ENCODE peak calls at places on chromosome 17, in five cellular contexts. One of them, this sample, is unnamed.
A peak's percentile ranks its signal among the peaks of the same experiment; 100 is the strongest.

GRCh38 chr17:676965-677364 is 37.7 kb downstream of the VPS53 start:
- DNase-seq in pancreas: no peak
- DNase-seq in H1: no peak
- DNase-seq in tibial nerve: no peak
- DNase-seq in uterus: no peak
- DNase-seq in this sample: no peak

GRCh38 chr17:19239544-19239943 is 2.4 kb downstream of the EPN2 start:
- DNase-seq in pancreas: no peak
- DNase-seq in H1: no peak
- DNase-seq in tibial nerve: no peak
- DNase-seq in uterus: no peak
- DNase-seq in this sample: no peak

GRCh38 chr17:82440991-82441627 is 9.4 kb downstream of the CYBC1 start:
- DNase-seq in pancreas: no peak
- DNase-seq in H1: no peak
- DNase-seq in tibial nerve: no peak
- DNase-seq in uterus: no peak
- DNase-seq in this sample: no peak

GRCh38 chr17:42025191-42025579 is 5.3 kb downstream of the NKIRAS2 start:
- DNase-seq in pancreas: no peak
- DNase-seq in H1: no peak
- DNase-seq in tibial nerve: no peak
- DNase-seq in uterus: no peak
- DNase-seq in this sample: no peak

GRCh38 chr17:44862278-44862914 is 14.7 kb downstream of the HIGD1B start:
- DNase-seq in pancreas: no peak
- DNase-seq in H1: no peak
- DNase-seq in tibial nerve: no peak
- DNase-seq in uterus: no peak
- DNase-seq in this sample: no peak

GRCh38 chr17:34252138-34252889 is 2.8 kb upstream of the CCL2 start:
- DNase-seq in pancreas: peak; percentile 80
- DNase-seq in H1: no peak
- DNase-seq in tibial nerve: peak; percentile 97
- DNase-seq in uterus: peak; percentile 94
- DNase-seq in this sample: no peak

GRCh38 chr17:83137523-83137922 is 58.1 kb downstream of the METRNL start:
- DNase-seq in pancreas: no peak
- DNase-seq in H1: no peak
- DNase-seq in tibial nerve: no peak
- DNase-seq in uterus: no peak
- DNase-seq in this sample: no peak

GRCh38 chr17:61261001-61261587 is 138.5 kb upstream of the TBX2 start:
- DNase-seq in pancreas: no peak
- DNase-seq in H1: no peak
- DNase-seq in tibial nerve: no peak
- DNase-seq in uterus: no peak
- DNase-seq in this sample: no peak

GRCh38 chr17:66006654-66007053 is 185.3 kb downstream of the CEP112 start:
- DNase-seq in pancreas: no peak
- DNase-seq in H1: no peak
- DNase-seq in tibial nerve: no peak
- DNase-seq in uterus: no peak
- DNase-seq in this sample: no peak

GRCh38 chr17:75268931-75269330 is 2.1 kb downstream of the MIF4GD start:
- DNase-seq in pancreas: no peak
- DNase-seq in H1: no peak
- DNase-seq in tibial nerve: no peak
- DNase-seq in uterus: no peak
- DNase-seq in this sample: no peak

GRCh38 chr17:32331243-32332040 is 10.5 kb downstream of the C17orf75 start:
- DNase-seq in pancreas: no peak
- DNase-seq in H1: no peak
- DNase-seq in tibial nerve: no peak
- DNase-seq in uterus: no peak
- DNase-seq in this sample: no peak

GRCh38 chr17:79738643-79739042 is 7.9 kb downstream of the ENPP7 start:
- DNase-seq in pancreas: no peak
- DNase-seq in H1: no peak
- DNase-seq in tibial nerve: no peak
- DNase-seq in uterus: no peak
- DNase-seq in this sample: no peak

GRCh38 chr17:60354223-60354622 is 37.7 kb downstream of the USP32 start:
- DNase-seq in pancreas: no peak
- DNase-seq in H1: no peak
- DNase-seq in tibial nerve: peak; percentile 11
- DNase-seq in uterus: no peak
- DNase-seq in this sample: no peak

GRCh38 chr17:28916302-28916934 is 13.5 kb upstream of the DHRS13 start:
- DNase-seq in pancreas: peak; percentile 52
- DNase-seq in H1: no peak
- DNase-seq in tibial nerve: peak; percentile 50
- DNase-seq in uterus: no peak
- DNase-seq in this sample: peak; percentile 44

GRCh38 chr17:52124993-52125392 is 33.5 kb downstream of the CA10 start:
- DNase-seq in pancreas: no peak
- DNase-seq in H1: no peak
- DNase-seq in tibial nerve: no peak
- DNase-seq in uterus: no peak
- DNase-seq in this sample: no peak

GRCh38 chr17:41982026-41982989 is 15.7 kb downstream of the CNP start:
- DNase-seq in pancreas: no peak
- DNase-seq in H1: no peak
- DNase-seq in tibial nerve: no peak
- DNase-seq in uterus: no peak
- DNase-seq in this sample: no peak

GRCh38 chr17:82860606-82861392 is 21.0 kb upstream of the ZNF750 start:
- DNase-seq in pancreas: no peak
- DNase-seq in H1: no peak
- DNase-seq in tibial nerve: no peak
- DNase-seq in uterus: no peak
- DNase-seq in this sample: no peak

GRCh38 chr17:71402661-71403141 is 718.1 kb upstream of the SOX9 start:
- DNase-seq in pancreas: no peak
- DNase-seq in H1: no peak
- DNase-seq in tibial nerve: no peak
- DNase-seq in uterus: no peak
- DNase-seq in this sample: no peak

GRCh38 chr17:571224-571623 is 143.4 kb downstream of the VPS53 start:
- DNase-seq in pancreas: no peak
- DNase-seq in H1: no peak
- DNase-seq in tibial nerve: no peak
- DNase-seq in uterus: no peak
- DNase-seq in this sample: no peak

GRCh38 chr17:18181358-18181757 is 2.3 kb upstream of the ALKBH5 start:
- DNase-seq in pancreas: no peak
- DNase-seq in H1: no peak
- DNase-seq in tibial nerve: no peak
- DNase-seq in uterus: peak; percentile 76
- DNase-seq in this sample: no peak

GRCh38 chr17:19237389-19238166 is 412 bp downstream of the EPN2 start:
- DNase-seq in pancreas: peak; percentile 66
- DNase-seq in H1: peak; percentile 84
- DNase-seq in tibial nerve: no peak
- DNase-seq in uterus: peak; percentile 61
- DNase-seq in this sample: no peak

GRCh38 chr17:73262676-73263642 is 1.3 kb upstream of the CPSF4L start:
- DNase-seq in pancreas: peak; percentile 37
- DNase-seq in H1: peak; percentile 73
- DNase-seq in tibial nerve: no peak
- DNase-seq in uterus: no peak
- DNase-seq in this sample: no peak

GRCh38 chr17:29591737-29592624 is 951 bp upstream of the ANKRD13B start:
- DNase-seq in pancreas: peak; percentile 88
- DNase-seq in H1: peak; percentile 100
- DNase-seq in tibial nerve: peak; percentile 85
- DNase-seq in uterus: peak; percentile 89
- DNase-seq in this sample: peak; percentile 72

GRCh38 chr17:46135879-46136562 is 57.2 kb downstream of the KANSL1 start:
- DNase-seq in pancreas: no peak
- DNase-seq in H1: no peak
- DNase-seq in tibial nerve: no peak
- DNase-seq in uterus: no peak
- DNase-seq in this sample: no peak

GRCh38 chr17:15510361-15510760 is 42.9 kb upstream of the CDRT4 start:
- DNase-seq in pancreas: no peak
- DNase-seq in H1: no peak
- DNase-seq in tibial nerve: no peak
- DNase-seq in uterus: no peak
- DNase-seq in this sample: no peak

GRCh38 chr17:63702223-63702577 is 2.3 kb upstream of the LIMD2 start:
- DNase-seq in pancreas: no peak
- DNase-seq in H1: no peak
- DNase-seq in tibial nerve: no peak
- DNase-seq in uterus: no peak
- DNase-seq in this sample: peak; percentile 70

GRCh38 chr17:1779571-1780074 is 17.8 kb downstream of the SERPINF1 start:
- DNase-seq in pancreas: peak; percentile 38
- DNase-seq in H1: no peak
- DNase-seq in tibial nerve: peak; percentile 97
- DNase-seq in uterus: peak; percentile 91
- DNase-seq in this sample: no peak

GRCh38 chr17:14197582-14197981 is 39.1 kb downstream of the CDRT15 start:
- DNase-seq in pancreas: no peak
- DNase-seq in H1: no peak
- DNase-seq in tibial nerve: no peak
- DNase-seq in uterus: no peak
- DNase-seq in this sample: peak; percentile 39

GRCh38 chr17:35607239-35607817 is 20.2 kb downstream of the AP2B1 start:
- DNase-seq in pancreas: no peak
- DNase-seq in H1: no peak
- DNase-seq in tibial nerve: no peak
- DNase-seq in uterus: no peak
- DNase-seq in this sample: no peak

GRCh38 chr17:20096430-20096829 is 87.3 kb downstream of the SPECC1 start:
- DNase-seq in pancreas: no peak
- DNase-seq in H1: peak; percentile 32
- DNase-seq in tibial nerve: no peak
- DNase-seq in uterus: no peak
- DNase-seq in this sample: no peak

GRCh38 chr17:57068222-57068658 is 16.8 kb upstream of the AKAP1 start:
- DNase-seq in pancreas: no peak
- DNase-seq in H1: no peak
- DNase-seq in tibial nerve: no peak
- DNase-seq in uterus: no peak
- DNase-seq in this sample: no peak

GRCh38 chr17:74288785-74289184 is 14.8 kb downstream of the DNAI2 start:
- DNase-seq in pancreas: no peak
- DNase-seq in H1: no peak
- DNase-seq in tibial nerve: no peak
- DNase-seq in uterus: no peak
- DNase-seq in this sample: no peak

GRCh38 chr17:14299261-14300093 is 1.4 kb upstream of the HS3ST3B1 start:
- DNase-seq in pancreas: no peak
- DNase-seq in H1: peak; percentile 79
- DNase-seq in tibial nerve: no peak
- DNase-seq in uterus: no peak
- DNase-seq in this sample: no peak

GRCh38 chr17:41527076-41528023 is 758 bp downstream of the KRT19 start:
- DNase-seq in pancreas: peak; percentile 38
- DNase-seq in H1: peak; percentile 73
- DNase-seq in tibial nerve: no peak
- DNase-seq in uterus: peak; percentile 57
- DNase-seq in this sample: no peak

GRCh38 chr17:58327363-58328194 is 1.0 kb downstream of the TSPOAP1 start:
- DNase-seq in pancreas: no peak
- DNase-seq in H1: no peak
- DNase-seq in tibial nerve: no peak
- DNase-seq in uterus: no peak
- DNase-seq in this sample: no peak

GRCh38 chr17:58329808-58330543 is 1.4 kb upstream of the TSPOAP1 start:
- DNase-seq in pancreas: no peak
- DNase-seq in H1: no peak
- DNase-seq in tibial nerve: no peak
- DNase-seq in uterus: no peak
- DNase-seq in this sample: no peak

GRCh38 chr17:58326609-58327341 is 1.8 kb downstream of the TSPOAP1 start:
- DNase-seq in pancreas: no peak
- DNase-seq in H1: no peak
- DNase-seq in tibial nerve: no peak
- DNase-seq in uterus: no peak
- DNase-seq in this sample: no peak

GRCh38 chr17:58329035-58329807 is 626 bp upstream of the TSPOAP1 start:
- DNase-seq in pancreas: no peak
- DNase-seq in H1: peak; percentile 69
- DNase-seq in tibial nerve: no peak
- DNase-seq in uterus: no peak
- DNase-seq in this sample: peak; percentile 90

GRCh38 chr17:58328195-58329034 is at the start of gene TSPOAP1:
- DNase-seq in pancreas: no peak
- DNase-seq in H1: peak; percentile 84
- DNase-seq in tibial nerve: no peak
- DNase-seq in uterus: no peak
- DNase-seq in this sample: peak; percentile 77
- H3K27ac ChIP-seq in pancreas: no peak within 1 kb of the TSS
- H3K27ac ChIP-seq in H1: no peak within 1 kb of the TSS
- H3K27ac ChIP-seq in tibial nerve: no peak within 1 kb of the TSS
- H3K27ac ChIP-seq in uterus: no peak within 1 kb of the TSS
- H3K27ac ChIP-seq in this sample: peak within 1 kb of the TSS; percentile 48

GRCh38 chr17:40173091-40173777 is 4.0 kb upstream of the RAPGEFL1 start:
- DNase-seq in pancreas: no peak
- DNase-seq in H1: no peak
- DNase-seq in tibial nerve: no peak
- DNase-seq in uterus: no peak
- DNase-seq in this sample: no peak
- TF ChIP-seq CTCF in pancreas: no peak
- TF ChIP-seq CTCF in H1: no peak
- TF ChIP-seq CTCF in tibial nerve: no peak
- TF ChIP-seq CTCF in uterus: no peak
- TF ChIP-seq CTCF in this sample: no peak

DNA sequence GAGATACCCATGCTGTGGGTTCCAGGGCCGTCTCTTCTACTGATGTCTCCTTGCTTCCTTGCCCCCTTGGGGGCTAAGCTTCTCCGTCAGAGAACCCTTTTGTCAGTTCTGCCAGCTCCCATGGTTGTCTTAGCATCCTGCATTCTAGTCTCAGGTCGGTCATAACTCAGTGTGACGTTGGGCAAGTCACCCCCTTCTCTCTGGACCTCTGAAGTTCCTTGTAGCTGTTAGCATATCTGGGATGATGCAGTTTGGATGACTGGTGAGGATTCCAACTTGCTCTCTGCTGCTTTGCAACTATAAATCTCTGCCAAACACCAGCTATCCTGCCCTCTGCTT is 8.9 kb upstream of the MYL4 start:
- DNase-seq in pancreas: no peak
- DNase-seq in H1: no peak
- DNase-seq in tibial nerve: no peak
- DNase-seq in uterus: no peak
- DNase-seq in this sample: no peak
- H3K27ac ChIP-seq in pancreas: peak overlapping the region; percentile 5
- H3K27ac ChIP-seq in H1: no peak overlapping the region
- H3K27ac ChIP-seq in tibial nerve: no peak overlapping the region
- H3K27ac ChIP-seq in uterus: no peak overlapping the region
- H3K27ac ChIP-seq in this sample: no peak overlapping the region

GRCh38 chr17:17131876-17132275 is 74.3 kb downstream of the PLD6 start:
- DNase-seq in pancreas: no peak
- DNase-seq in H1: no peak
- DNase-seq in tibial nerve: no peak
- DNase-seq in uterus: no peak
- DNase-seq in this sample: no peak
- TF ChIP-seq CTCF in pancreas: no peak
- TF ChIP-seq CTCF in H1: no peak
- TF ChIP-seq CTCF in tibial nerve: no peak
- TF ChIP-seq CTCF in uterus: no peak
- TF ChIP-seq CTCF in this sample: no peak

This sample was measured in CD8-positive, alpha-beta T cell.